ENCODE peak calls at places on chromosomes 11 and 22, in six cellular contexts. R, M, X, G, Z and B are unnamed samples.
A peak's percentile ranks its signal among the peaks of the same experiment; 100 is the strongest.

GRCh38 chr11:7964261-7964660 is 986 bp downstream of the NLRP10 start:
- DNase-seq in Z (no peak), G (no peak), M (no peak), X (no peak), R (no peak), B (peak; percentile 78)

GRCh38 chr11:69321877-69322350 is 28.0 kb downstream of the MYEOV start:
- DNase-seq in R (no peak), M (no peak), Z (no peak), X (no peak), G (no peak), B (no peak)

GRCh38 chr22:30947821-30948454 is 20.6 kb downstream of the MORC2 start:
- DNase-seq in M (peak; percentile 48), X (peak; percentile 71), G (no peak), Z (no peak), R (no peak), B (peak; percentile 62)

GRCh38 chr11:45333023-45333422 is 46.9 kb upstream of the SYT13 start:
- DNase-seq in R (no peak), X (no peak), M (no peak), G (no peak), Z (no peak), B (no peak)

GRCh38 chr11:128717581-128717980 is 23.7 kb downstream of the FLI1 start:
- DNase-seq in G (no peak), R (no peak), M (no peak), X (no peak), Z (peak; percentile 56), B (no peak)

GRCh38 chr11:76825726-76826396 is 34.9 kb upstream of the ACER3 start:
- DNase-seq in X (no peak), R (no peak), G (no peak), Z (no peak), M (no peak), B (no peak)

GRCh38 chr11:76657139-76657823 is 13.3 kb downstream of the LRRC32 start:
- DNase-seq in M (no peak), Z (no peak), X (no peak), G (no peak), R (no peak), B (no peak)

GRCh38 chr22:40817737-40818136 is 1.4 kb downstream of the SLC25A17 start:
- DNase-seq in X (no peak), G (no peak), M (no peak), R (no peak), Z (peak; percentile 1), B (peak; percentile 65)

GRCh38 chr11:130201026-130201425 is 41.4 kb downstream of the ST14 start:
- DNase-seq in G (no peak), R (no peak), X (no peak), Z (no peak), M (no peak), B (no peak)

GRCh38 chr22:26286091-26286780 is 117.0 kb downstream of the SEZ6L start:
- DNase-seq in X (no peak), R (no peak), M (no peak), Z (no peak), G (no peak), B (no peak)

GRCh38 chr11:46896719-46897406 is 21.5 kb downstream of the LRP4 start:
- DNase-seq in M (peak; percentile 44), R (no peak), X (peak; percentile 79), Z (no peak), G (no peak), B (peak; percentile 84)

GRCh38 chr11:369336-370018 is at the start of gene B4GALNT4:
- DNase-seq in X (no peak), Z (no peak), M (peak; percentile 67), G (no peak), R (no peak), B (no peak)

GRCh38 chr11:22711212-22711770 is 44.9 kb downstream of the GAS2 start:
- DNase-seq in M (no peak), Z (no peak), R (no peak), X (no peak), G (no peak), B (no peak)